ENCODE peak calls at places on chromosomes 5 and 9, in five cellular contexts. One of them, this sample, is unnamed.

GRCh38 chr5:95861221-95861857 is 38.8 kb upstream of the GLRX start:
- DNase-seq in MV-4-11: peak; percentile 91
- DNase-seq in astrocyte of the hippocampus: peak; percentile 59
- DNase-seq in WTC11: no peak
- DNase-seq in NCI-H1092: no peak
- DNase-seq in this sample: peak; percentile 75

GRCh38 chr5:179906795-179907569 is 715 bp downstream of the TBC1D9B start:
- DNase-seq in MV-4-11: no peak
- DNase-seq in astrocyte of the hippocampus: peak; percentile 54
- DNase-seq in WTC11: peak; percentile 44
- DNase-seq in NCI-H1092: no peak
- DNase-seq in this sample: peak; percentile 18

GRCh38 chr5:116573617-116574431 is 799 bp downstream of the SEMA6A start:
- DNase-seq in NCI-H1092: no peak
- DNase-seq in astrocyte of the hippocampus: peak; percentile 59
- DNase-seq in WTC11: peak; percentile 25
- DNase-seq in MV-4-11: no peak
- DNase-seq in this sample: peak; percentile 32

GRCh38 chr5:139387611-139388197 is 2.0 kb downstream of the MZB1 start:
- DNase-seq in MV-4-11: no peak
- DNase-seq in WTC11: no peak
- DNase-seq in astrocyte of the hippocampus: no peak
- DNase-seq in NCI-H1092: no peak
- DNase-seq in this sample: no peak

GRCh38 chr9:90821697-90822096 is 20.1 kb downstream of the SYK start:
- DNase-seq in astrocyte of the hippocampus: no peak
- DNase-seq in MV-4-11: no peak
- DNase-seq in NCI-H1092: no peak
- DNase-seq in WTC11: no peak
- DNase-seq in this sample: no peak

GRCh38 chr5:170861295-170861854 is 443 bp upstream of the RANBP17 start:
- DNase-seq in WTC11: no peak
- DNase-seq in astrocyte of the hippocampus: peak; percentile 3
- DNase-seq in NCI-H1092: no peak
- DNase-seq in MV-4-11: no peak
- DNase-seq in this sample: no peak

GRCh38 chr5:56908942-56909293 is 478 bp upstream of the SETD9 start:
- DNase-seq in WTC11: peak; percentile 65
- DNase-seq in NCI-H1092: no peak
- DNase-seq in astrocyte of the hippocampus: no peak
- DNase-seq in MV-4-11: no peak
- DNase-seq in this sample: peak; percentile 85

GRCh38 chr5:179530069-179530998 is 20.0 kb upstream of the RUFY1 start:
- DNase-seq in MV-4-11: no peak
- DNase-seq in WTC11: peak; percentile 78
- DNase-seq in astrocyte of the hippocampus: peak; percentile 44
- DNase-seq in NCI-H1092: peak; percentile 58
- DNase-seq in this sample: peak; percentile 33

GRCh38 chr5:154771383-154771901 is 16.3 kb downstream of the LARP1 start:
- DNase-seq in WTC11: peak; percentile 36
- DNase-seq in NCI-H1092: no peak
- DNase-seq in astrocyte of the hippocampus: peak; percentile 96
- DNase-seq in MV-4-11: no peak
- DNase-seq in this sample: no peak

GRCh38 chr5:99331061-99331460 is 402.3 kb upstream of the CHD1 start:
- DNase-seq in astrocyte of the hippocampus: no peak
- DNase-seq in NCI-H1092: peak; percentile 50
- DNase-seq in MV-4-11: no peak
- DNase-seq in WTC11: no peak
- DNase-seq in this sample: no peak

GRCh38 chr5:127536687-127537086 is 19.2 kb downstream of the PRRC1 start:
- DNase-seq in NCI-H1092: no peak
- DNase-seq in MV-4-11: peak; percentile 27
- DNase-seq in astrocyte of the hippocampus: no peak
- DNase-seq in WTC11: no peak
- DNase-seq in this sample: peak; percentile 61

GRCh38 chr5:146653560-146653959 is 137.6 kb upstream of the GPR151 start:
- DNase-seq in astrocyte of the hippocampus: no peak
- DNase-seq in NCI-H1092: no peak
- DNase-seq in MV-4-11: no peak
- DNase-seq in WTC11: no peak
- DNase-seq in this sample: no peak

GRCh38 chr5:107915413-107915812 is 244.7 kb upstream of the EFNA5 start:
- DNase-seq in WTC11: no peak
- DNase-seq in NCI-H1092: no peak
- DNase-seq in astrocyte of the hippocampus: no peak
- DNase-seq in MV-4-11: peak; percentile 71
- DNase-seq in this sample: no peak

GRCh38 chr9:136629001-136629878 is 33.5 kb upstream of the EGFL7 start:
- DNase-seq in astrocyte of the hippocampus: no peak
- DNase-seq in WTC11: no peak
- DNase-seq in MV-4-11: no peak
- DNase-seq in NCI-H1092: no peak
- DNase-seq in this sample: no peak

GRCh38 chr5:66206465-66206864 is 62.4 kb downstream of the SREK1 start:
- DNase-seq in WTC11: no peak
- DNase-seq in NCI-H1092: no peak
- DNase-seq in MV-4-11: no peak
- DNase-seq in astrocyte of the hippocampus: no peak
- DNase-seq in this sample: no peak

GRCh38 chr5:145847499-145848497 is 12.7 kb upstream of the PRELID2 start:
- DNase-seq in WTC11: no peak
- DNase-seq in MV-4-11: peak; percentile 37
- DNase-seq in NCI-H1092: no peak
- DNase-seq in astrocyte of the hippocampus: peak; percentile 59
- DNase-seq in this sample: no peak

GRCh38 chr5:54663876-54664275 is 146.3 kb downstream of the SNX18 start:
- DNase-seq in astrocyte of the hippocampus: peak; percentile 94
- DNase-seq in MV-4-11: peak; percentile 8
- DNase-seq in NCI-H1092: no peak
- DNase-seq in WTC11: no peak
- DNase-seq in this sample: no peak

GRCh38 chr5:37966291-37966690 is 126.5 kb upstream of the GDNF start:
- DNase-seq in astrocyte of the hippocampus: no peak
- DNase-seq in WTC11: no peak
- DNase-seq in MV-4-11: no peak
- DNase-seq in NCI-H1092: no peak
- DNase-seq in this sample: no peak

GRCh38 chr9:376115-376514 is 161.4 kb downstream of the DOCK8 start:
- DNase-seq in NCI-H1092: no peak
- DNase-seq in astrocyte of the hippocampus: no peak
- DNase-seq in WTC11: no peak
- DNase-seq in MV-4-11: no peak
- DNase-seq in this sample: no peak

GRCh38 chr5:123814796-123815479 is 303.0 kb downstream of the CSNK1G3 start:
- DNase-seq in astrocyte of the hippocampus: peak; percentile 69
- DNase-seq in WTC11: no peak
- DNase-seq in MV-4-11: no peak
- DNase-seq in NCI-H1092: no peak
- DNase-seq in this sample: no peak

GRCh38 chr9:38526571-38526970 is 93.8 kb downstream of the ANKRD18A start:
- DNase-seq in WTC11: no peak
- DNase-seq in NCI-H1092: no peak
- DNase-seq in MV-4-11: no peak
- DNase-seq in astrocyte of the hippocampus: peak; percentile 5
- DNase-seq in this sample: no peak

GRCh38 chr5:141968914-141969608 is at the start of gene RNF14:
- DNase-seq in WTC11: peak; percentile 95
- DNase-seq in MV-4-11: peak; percentile 93
- DNase-seq in NCI-H1092: peak; percentile 82
- DNase-seq in astrocyte of the hippocampus: peak; percentile 98
- DNase-seq in this sample: peak; percentile 95

GRCh38 chr5:157248771-157249475 is 17.0 kb upstream of the CYFIP2 start:
- DNase-seq in astrocyte of the hippocampus: no peak
- DNase-seq in NCI-H1092: no peak
- DNase-seq in WTC11: no peak
- DNase-seq in MV-4-11: no peak
- DNase-seq in this sample: no peak

GRCh38 chr5:177109810-177110209 is 23.1 kb downstream of the FGFR4 start:
- DNase-seq in NCI-H1092: no peak
- DNase-seq in MV-4-11: no peak
- DNase-seq in WTC11: no peak
- DNase-seq in astrocyte of the hippocampus: no peak
- DNase-seq in this sample: no peak

GRCh38 chr9:14654932-14655331 is 38.3 kb downstream of the ZDHHC21 start:
- DNase-seq in MV-4-11: no peak
- DNase-seq in WTC11: no peak
- DNase-seq in astrocyte of the hippocampus: no peak
- DNase-seq in NCI-H1092: no peak
- DNase-seq in this sample: no peak

This sample was measured in Kasumi-1.